ENCODE peak calls at places on chromosomes 13 and 19, in six cellular contexts. One of them, this sample, is unnamed. For H3K9me3, the result is how much of the 10 kb centered on the place peaks cover.

GRCh38 chr13:113452942-113453901 is at the start of gene ADPRHL1:
- DNase-seq in heart right ventricle: peak
- DNase-seq in PC-9: no peak
- DNase-seq in fibroblast of lung: no peak
- DNase-seq in body of pancreas: no peak
- DNase-seq in CD8-positive, alpha-beta T cell: no peak
- DNase-seq in this sample: no peak

GRCh38 chr13:101916108-101916757 is 463.8 kb downstream of the ITGBL1 start:
- DNase-seq in body of pancreas: no peak
- DNase-seq in fibroblast of lung: peak
- DNase-seq in heart right ventricle: peak
- DNase-seq in CD8-positive, alpha-beta T cell: no peak
- DNase-seq in PC-9: no peak
- DNase-seq in this sample: no peak

GRCh38 chr13:44300895-44301638 is 72.6 kb upstream of the SERP2 start:
- DNase-seq in CD8-positive, alpha-beta T cell: no peak
- DNase-seq in fibroblast of lung: peak
- DNase-seq in body of pancreas: peak
- DNase-seq in heart right ventricle: no peak
- DNase-seq in PC-9: peak
- DNase-seq in this sample: no peak

GRCh38 chr13:24221007-24221406 is 60.5 kb downstream of the SPATA13 start:
- DNase-seq in heart right ventricle: no peak
- DNase-seq in body of pancreas: peak
- DNase-seq in PC-9: no peak
- DNase-seq in CD8-positive, alpha-beta T cell: no peak
- DNase-seq in fibroblast of lung: no peak
- DNase-seq in this sample: no peak

GRCh38 chr19:16371540-16371986 is 46.9 kb downstream of the KLF2 start:
- DNase-seq in PC-9: no peak
- DNase-seq in heart right ventricle: peak
- DNase-seq in body of pancreas: no peak
- DNase-seq in CD8-positive, alpha-beta T cell: peak
- DNase-seq in fibroblast of lung: no peak
- DNase-seq in this sample: peak

GRCh38 chr19:50649433-50650391 is at the start of gene C19orf81:
- DNase-seq in body of pancreas: no peak
- DNase-seq in heart right ventricle: no peak
- DNase-seq in CD8-positive, alpha-beta T cell: no peak
- DNase-seq in fibroblast of lung: no peak
- DNase-seq in PC-9: no peak
- DNase-seq in this sample: no peak

GRCh38 chr13:26759907-26760834 is at the start of gene GPR12:
- DNase-seq in CD8-positive, alpha-beta T cell: no peak
- DNase-seq in body of pancreas: no peak
- DNase-seq in heart right ventricle: no peak
- DNase-seq in fibroblast of lung: peak
- DNase-seq in PC-9: no peak
- DNase-seq in this sample: no peak

GRCh38 chr19:40381321-40381720 is 8.7 kb downstream of the HIPK4 start:
- DNase-seq in PC-9: no peak
- DNase-seq in heart right ventricle: no peak
- DNase-seq in fibroblast of lung: no peak
- DNase-seq in body of pancreas: no peak
- DNase-seq in CD8-positive, alpha-beta T cell: no peak
- DNase-seq in this sample: no peak

GRCh38 chr13:37194428-37194861 is 89.0 kb upstream of the CSNK1A1L start:
- DNase-seq in fibroblast of lung: peak
- DNase-seq in heart right ventricle: no peak
- DNase-seq in CD8-positive, alpha-beta T cell: no peak
- DNase-seq in PC-9: no peak
- DNase-seq in body of pancreas: no peak
- DNase-seq in this sample: no peak

GRCh38 chr13:21675095-21676007 is 4.5 kb downstream of the FGF9 start:
- DNase-seq in heart right ventricle: peak
- DNase-seq in CD8-positive, alpha-beta T cell: no peak
- DNase-seq in PC-9: no peak
- DNase-seq in fibroblast of lung: no peak
- DNase-seq in body of pancreas: peak
- DNase-seq in this sample: peak

GRCh38 chr19:35959040-35959967 is 23.1 kb downstream of the LRFN3 start:
- DNase-seq in heart right ventricle: peak
- DNase-seq in body of pancreas: no peak
- DNase-seq in fibroblast of lung: no peak
- DNase-seq in CD8-positive, alpha-beta T cell: peak
- DNase-seq in PC-9: no peak
- DNase-seq in this sample: no peak

GRCh38 chr13:50238922-50239321 is 223.7 kb downstream of the KCNRG start:
- DNase-seq in heart right ventricle: no peak
- DNase-seq in PC-9: no peak
- DNase-seq in CD8-positive, alpha-beta T cell: no peak
- DNase-seq in fibroblast of lung: no peak
- DNase-seq in body of pancreas: no peak
- DNase-seq in this sample: no peak

GRCh38 chr13:93172109-93172508 is 54.5 kb upstream of the GPC6 start:
- DNase-seq in fibroblast of lung: no peak
- DNase-seq in CD8-positive, alpha-beta T cell: no peak
- DNase-seq in PC-9: no peak
- DNase-seq in body of pancreas: no peak
- DNase-seq in heart right ventricle: no peak
- DNase-seq in this sample: no peak
- TF ChIP-seq CTCF in fibroblast of lung: no peak
- TF ChIP-seq CTCF in CD8-positive, alpha-beta T cell: no peak
- TF ChIP-seq CTCF in PC-9: peak
- TF ChIP-seq CTCF in body of pancreas: no peak
- TF ChIP-seq CTCF in heart right ventricle: no peak
- TF ChIP-seq CTCF in this sample: no peak

GRCh38 chr19:34759218-34759917 is 13.6 kb downstream of the ZNF599 start:
- DNase-seq in PC-9: no peak
- DNase-seq in CD8-positive, alpha-beta T cell: no peak
- DNase-seq in fibroblast of lung: no peak
- DNase-seq in heart right ventricle: no peak
- DNase-seq in body of pancreas: no peak
- DNase-seq in this sample: no peak
- H3K9me3 ChIP-seq in PC-9: half or more
- H3K9me3 ChIP-seq in CD8-positive, alpha-beta T cell: under half
- H3K9me3 ChIP-seq in fibroblast of lung: under half
- H3K9me3 ChIP-seq in heart right ventricle: half or more
- H3K9me3 ChIP-seq in body of pancreas: under half
- H3K9me3 ChIP-seq in this sample: half or more

DNA sequence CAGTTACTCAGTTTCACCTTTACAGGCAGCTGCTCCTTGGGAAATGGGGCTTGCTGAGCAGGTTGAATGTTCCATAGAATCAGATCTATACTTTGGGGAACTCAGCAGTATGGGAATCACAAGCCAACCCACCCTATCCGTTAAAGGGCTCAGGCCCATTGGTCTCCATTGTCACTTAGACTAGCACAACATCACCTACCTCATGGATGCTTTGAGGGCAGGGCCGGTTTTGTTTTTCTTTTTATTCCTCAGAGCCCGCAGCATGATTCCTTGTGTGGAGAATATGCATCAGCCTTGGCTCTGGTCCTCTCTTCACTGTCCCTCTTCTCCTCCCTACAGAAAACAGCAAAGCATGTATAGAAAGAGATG is 48.0 kb downstream of the LRCH1 start:
- DNase-seq in fibroblast of lung: no peak
- DNase-seq in PC-9: no peak
- DNase-seq in heart right ventricle: no peak
- DNase-seq in CD8-positive, alpha-beta T cell: no peak
- DNase-seq in body of pancreas: no peak
- DNase-seq in this sample: no peak
- H3K27ac ChIP-seq in fibroblast of lung: no peak
- H3K27ac ChIP-seq in PC-9: peak
- H3K27ac ChIP-seq in heart right ventricle: peak
- H3K27ac ChIP-seq in CD8-positive, alpha-beta T cell: no peak
- H3K27ac ChIP-seq in body of pancreas: no peak
- H3K27ac ChIP-seq in this sample: no peak

DNA sequence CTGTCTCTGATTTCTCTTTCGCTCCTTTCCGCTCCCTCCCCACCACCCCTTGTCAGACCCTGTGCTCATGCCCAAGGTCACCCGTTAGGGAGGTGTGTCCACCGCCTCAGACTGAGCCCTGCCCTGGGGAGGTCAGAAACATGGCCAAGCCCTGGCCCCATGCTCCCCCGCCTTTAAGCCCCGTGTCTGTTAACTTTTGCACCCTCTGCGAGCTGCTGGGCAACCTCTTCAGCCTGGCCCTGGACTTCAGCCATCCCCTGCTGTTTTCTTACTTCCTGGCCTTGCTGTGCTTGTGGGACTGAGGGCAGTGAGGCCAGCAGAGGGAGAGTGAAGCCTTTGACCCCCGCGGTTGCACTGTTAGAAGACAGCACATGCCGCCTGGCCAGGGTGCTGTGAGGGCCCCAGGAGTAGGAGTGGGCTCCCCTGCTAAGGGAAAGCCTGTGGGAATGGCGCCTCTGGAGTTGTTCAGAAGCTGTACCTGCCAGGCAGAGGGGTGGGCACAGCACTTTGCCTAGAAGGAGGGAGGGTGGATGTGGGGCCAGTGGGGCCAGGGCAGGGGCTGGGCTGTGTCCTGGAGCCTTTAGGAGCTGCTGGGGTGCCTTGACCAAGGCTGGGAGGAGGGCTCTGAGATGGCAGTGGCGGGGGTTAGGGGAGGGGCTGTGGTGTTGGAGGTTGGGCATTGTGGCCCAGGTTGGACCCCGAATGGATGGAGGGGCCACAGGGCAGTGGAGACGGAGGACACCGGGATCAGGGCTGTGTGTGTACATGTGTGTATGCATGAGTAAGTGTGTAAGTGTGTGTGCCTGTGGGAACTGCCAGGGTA is 7.9 kb downstream of the UPF1 start:
- DNase-seq in body of pancreas: no peak
- DNase-seq in fibroblast of lung: no peak
- DNase-seq in heart right ventricle: no peak
- DNase-seq in CD8-positive, alpha-beta T cell: no peak
- DNase-seq in PC-9: no peak
- DNase-seq in this sample: no peak
- TF ChIP-seq CTCF in body of pancreas: no peak
- TF ChIP-seq CTCF in fibroblast of lung: no peak
- TF ChIP-seq CTCF in heart right ventricle: no peak
- TF ChIP-seq CTCF in CD8-positive, alpha-beta T cell: no peak
- TF ChIP-seq CTCF in PC-9: no peak
- TF ChIP-seq CTCF in this sample: no peak

This sample was measured in Peyer's patch.